ENCODE peak calls at places on chromosomes 4 and X, in seven cellular contexts. Q is adrenal gland, M is sigmoid colon, E is body of pancreas, P is right lobe of liver, L is suprapubic skin, G is stomach. S is an unnamed sample. For H3K36me3, the result is how much of the 10 kb centered on the place peaks cover.

GRCh38 chr4:145501051-145501660 is 19.5 kb downstream of the SMAD1 start:
- DNase-seq in Q (no peak), M (no peak), E (no peak), P (no peak), L (no peak), G (no peak), S (no peak)

GRCh38 chrX:30971761-30972603 is 82.9 kb upstream of the TAB3 start:
- DNase-seq in Q (peak), M (no peak), E (peak), P (no peak), L (no peak), G (peak), S (no peak)

GRCh38 chrX:136778020-136778419 is 2.7 kb downstream of the ARHGEF6 start:
- DNase-seq in Q (no peak), M (no peak), E (no peak), P (no peak), L (no peak), G (no peak), S (no peak)

GRCh38 chr4:40699648-40700047 is 50.1 kb upstream of the NSUN7 start:
- DNase-seq in Q (no peak), M (no peak), E (no peak), P (no peak), L (no peak), G (no peak), S (no peak)

GRCh38 chr4:113952452-113953029 is 26.9 kb downstream of the ARSJ start:
- DNase-seq in Q (no peak), M (no peak), E (peak), P (no peak), L (no peak), G (no peak), S (no peak)

GRCh38 chr4:26267087-26267486 is 53.7 kb upstream of the RBPJ start:
- DNase-seq in Q (peak), M (peak), E (peak), P (no peak), L (no peak), G (peak), S (no peak)

GRCh38 chr4:105145913-105146285 is 777 bp upstream of the TET2 start:
- DNase-seq in Q (no peak), M (peak), E (no peak), P (peak), L (peak), G (no peak), S (no peak)

GRCh38 chr4:154492288-154492687 is 689 bp upstream of the DCHS2 start:
- DNase-seq in Q (no peak), M (no peak), E (no peak), P (no peak), L (no peak), G (no peak), S (no peak)

GRCh38 chr4:173264245-173264959 is 69.8 kb downstream of the HMGB2 start:
- DNase-seq in Q (peak), M (peak), E (peak), P (no peak), L (no peak), G (peak), S (no peak)

GRCh38 chrX:128020701-128021100 is 31.5 kb downstream of the ACTRT1 start:
- DNase-seq in Q (no peak), M (no peak), E (no peak), P (no peak), L (no peak), G (no peak), S (no peak)

GRCh38 chr4:65668201-65669007 is 1.9 kb downstream of the EPHA5 start:
- DNase-seq in Q (no peak), M (peak), E (peak), P (no peak), L (no peak), G (peak), S (no peak)

GRCh38 chr4:38162240-38162784 is 202.1 kb downstream of the PTTG2 start:
- DNase-seq in Q (peak), M (no peak), E (peak), P (peak), L (no peak), G (peak), S (no peak)

GRCh38 chrX:71615954-71616353 is 2.4 kb downstream of the CXCR3 start:
- DNase-seq in Q (no peak), M (peak), E (no peak), P (no peak), L (no peak), G (no peak), S (no peak)

GRCh38 chr4:148023782-148024181 is 291.9 kb downstream of the ARHGAP10 start:
- DNase-seq in Q (no peak), M (no peak), E (no peak), P (peak), L (no peak), G (no peak), S (no peak)

GRCh38 chr4:169253087-169253675 is 17.6 kb downstream of the SH3RF1 start:
- DNase-seq in Q (no peak), M (no peak), E (no peak), P (no peak), L (no peak), G (no peak), S (no peak)

GRCh38 chrX:10175317-10175871 is 18.6 kb downstream of the CLCN4 start:
- DNase-seq in Q (peak), M (peak), E (no peak), P (no peak), L (no peak), G (no peak), S (no peak)

GRCh38 chrX:2226906-2227656 is 273.7 kb downstream of the DHRSX start:
- DNase-seq in Q (no peak), M (no peak), E (no peak), P (no peak), L (no peak), G (no peak), S (no peak)

GRCh38 chr4:173182403-173182802 is 13.8 kb downstream of the GALNT7 start:
- DNase-seq in Q (peak), M (no peak), E (no peak), P (no peak), L (no peak), G (no peak), S (no peak)

GRCh38 chr4:15077969-15078368 is 75.7 kb downstream of the CPEB2 start:
- DNase-seq in Q (no peak), M (no peak), E (no peak), P (no peak), L (no peak), G (no peak), S (no peak)

GRCh38 chr4:104973708-104974107 is 173.0 kb upstream of the TET2 start:
- DNase-seq in Q (no peak), M (no peak), E (no peak), P (no peak), L (no peak), G (no peak), S (no peak)

GRCh38 chrX:47217121-47217851 is 1.2 kb upstream of the CDK16 start:
- DNase-seq in Q (peak), M (peak), E (no peak), P (peak), L (no peak), G (no peak), S (no peak)

GRCh38 chr4:26171953-26172352 is 148.9 kb upstream of the RBPJ start:
- DNase-seq in Q (no peak), M (no peak), E (no peak), P (no peak), L (no peak), G (no peak), S (no peak)

GRCh38 chrX:101348452-101349222 is at the start of gene TIMM8A:
- DNase-seq in Q (peak), M (peak), E (peak), P (peak), L (peak), G (peak), S (peak)

DNA sequence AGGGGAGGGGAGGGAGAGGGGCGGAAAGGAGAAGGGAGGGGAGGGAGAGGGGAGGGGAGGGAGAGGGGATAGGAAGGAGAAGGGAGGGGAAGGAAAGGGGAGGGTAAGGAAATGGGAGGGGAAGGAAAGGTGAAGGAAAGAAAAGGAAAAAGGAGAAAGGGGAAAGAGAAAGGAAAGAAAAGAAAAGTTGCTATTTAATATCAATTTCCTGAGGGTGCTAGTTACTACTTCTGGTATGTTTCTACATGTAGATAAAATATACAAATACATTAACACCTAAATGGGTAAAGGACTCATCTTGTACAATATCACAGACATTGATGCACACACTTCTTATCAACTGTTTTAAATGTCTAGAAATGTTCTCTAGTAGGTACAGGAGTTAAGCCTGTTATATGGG is 22.6 kb downstream of the ANXA5 start:
- DNase-seq in Q (no peak), M (no peak), E (no peak), P (no peak), L (no peak), G (no peak), S (no peak)
- H3K36me3 ChIP-seq in Q (half or more), M (under half), E (under half), P (under half), L (half or more), G (half or more), S (under half)

GRCh38 chr4:8146158-8146557 is 12.5 kb downstream of the ABLIM2 start:
- DNase-seq in Q (no peak), M (no peak), E (no peak), P (no peak), L (no peak), G (no peak), S (no peak)

GRCh38 chr4:8143392-8144140 is 15.0 kb downstream of the ABLIM2 start:
- DNase-seq in Q (no peak), M (no peak), E (no peak), P (no peak), L (no peak), G (no peak), S (no peak)

GRCh38 chr4:8142556-8142955 is 16.1 kb downstream of the ABLIM2 start:
- DNase-seq in Q (no peak), M (no peak), E (no peak), P (no peak), L (no peak), G (no peak), S (no peak)

GRCh38 chr4:8141935-8142334 is 16.7 kb downstream of the ABLIM2 start:
- DNase-seq in Q (no peak), M (no peak), E (no peak), P (no peak), L (no peak), G (no peak), S (no peak)

GRCh38 chr4:8144359-8144758 is 14.3 kb downstream of the ABLIM2 start:
- DNase-seq in Q (peak), M (no peak), E (no peak), P (no peak), L (no peak), G (no peak), S (no peak)
- TF ChIP-seq POLR2A in Q (peak), M (no peak), E (no peak), P (no peak), L (no peak), G (no peak), S (no peak)

DNA sequence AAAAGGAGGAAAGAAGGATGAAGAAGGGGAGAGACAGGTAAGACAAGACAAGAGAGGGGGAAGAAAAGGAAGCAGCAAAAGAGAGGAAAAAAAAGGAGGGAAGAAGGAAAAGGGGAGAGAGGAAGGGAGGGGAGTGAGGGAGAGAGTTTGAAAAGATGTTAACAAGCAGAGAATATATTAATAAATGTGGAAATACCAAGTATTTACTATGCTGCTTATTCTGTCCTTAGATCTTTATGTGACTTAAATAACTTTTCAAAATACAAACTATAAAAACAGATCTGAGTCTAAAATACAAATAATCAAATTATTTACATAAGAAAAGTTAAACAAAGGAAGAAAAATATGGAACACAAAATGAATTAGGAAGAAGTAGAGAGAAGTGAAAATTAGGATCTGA is 18.4 kb upstream of the COX18 start:
- DNase-seq in Q (no peak), M (no peak), E (no peak), P (no peak), L (no peak), G (no peak), S (no peak)
- H3K27ac ChIP-seq in Q (no peak), M (no peak), E (no peak), P (no peak), L (no peak), G (no peak), S (no peak)

DNA sequence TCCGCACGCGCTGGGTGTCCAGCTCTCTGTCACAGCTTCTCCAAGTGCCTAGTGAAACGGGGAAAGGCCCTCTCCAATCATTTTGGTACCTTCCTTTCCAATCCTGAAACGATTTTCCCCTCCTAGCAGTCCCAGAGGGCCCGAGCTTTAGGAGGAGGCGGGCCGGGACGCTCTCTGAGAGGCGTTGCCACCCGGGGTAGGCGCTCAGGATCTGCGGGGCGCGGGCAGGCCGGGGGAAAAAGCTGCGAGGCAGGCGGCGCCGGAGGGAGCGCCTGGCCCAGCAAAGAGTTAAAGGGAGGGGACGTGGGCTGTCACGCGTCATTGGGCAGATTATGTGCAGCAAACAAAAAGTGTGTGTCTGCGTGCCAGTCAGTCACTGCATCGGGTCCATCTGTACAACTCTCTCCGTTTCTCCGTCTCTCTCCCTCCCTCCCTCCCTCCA is at the start of gene PRDM8:
- DNase-seq in Q (no peak), M (peak), E (no peak), P (no peak), L (no peak), G (no peak), S (no peak)
- H3K36me3 ChIP-seq in Q (under half), M (under half), E (under half), P (under half), L (under half), G (under half), S (under half)

DNA sequence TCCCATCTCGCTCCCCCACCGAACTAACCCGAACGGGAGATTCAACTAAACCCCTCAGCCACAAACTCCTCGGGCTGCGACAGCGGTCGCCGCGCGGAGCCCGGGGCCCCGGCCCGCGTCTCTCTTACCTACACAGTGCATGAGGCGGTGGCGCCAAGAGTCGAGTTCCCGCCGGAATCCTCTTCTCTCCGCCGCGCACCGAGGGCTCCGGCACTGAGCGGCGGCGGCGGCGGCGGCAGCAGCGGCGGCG is 160 bp downstream of the LCORL start:
- DNase-seq in Q (no peak), M (no peak), E (no peak), P (no peak), L (no peak), G (no peak), S (no peak)
- TF ChIP-seq POLR2A in Q (peak), M (no peak), E (no peak), P (peak), L (no peak), G (no peak), S (no peak)

GRCh38 chr4:206054-206453 is 81.8 kb downstream of the ZNF718 start:
- DNase-seq in Q (no peak), M (no peak), E (no peak), P (no peak), L (no peak), G (no peak), S (no peak)

GRCh38 chr4:213971-214370 is 89.7 kb downstream of the ZNF718 start:
- DNase-seq in Q (no peak), M (no peak), E (no peak), P (no peak), L (no peak), G (no peak), S (no peak)

GRCh38 chr4:212438-213174 is 88.3 kb downstream of the ZNF718 start:
- DNase-seq in Q (peak), M (peak), E (peak), P (no peak), L (peak), G (peak), S (peak)

GRCh38 chr4:205097-205756 is 80.9 kb downstream of the ZNF718 start:
- DNase-seq in Q (no peak), M (no peak), E (no peak), P (no peak), L (no peak), G (no peak), S (no peak)

GRCh38 chr4:211033-211511 is 86.8 kb downstream of the ZNF718 start:
- DNase-seq in Q (no peak), M (no peak), E (no peak), P (no peak), L (no peak), G (no peak), S (no peak)
- H3K27ac ChIP-seq in Q (no peak), M (no peak), E (no peak), P (no peak), L (no peak), G (no peak), S (no peak)

S was measured in Peyer's patch.